ENCODE peak calls at places on chromosomes 6 and 20, in seven cellular contexts. E, P, U, Q, K, F and R are unnamed samples.

GRCh38 chr20:25540273-25540672 is 45.1 kb downstream of the NINL start:
- DNase-seq in E (no peak), P (peak; percentile 31), U (no peak), Q (peak; percentile 75), K (no peak), F (peak; percentile 62), R (no peak)

GRCh38 chr6:31332637-31333602 is 24.1 kb downstream of the HLA-B start:
- DNase-seq in E (no peak), P (no peak), U (no peak), Q (no peak), K (no peak), F (no peak), R (peak; percentile 23)

GRCh38 chr6:149150999-149151398 is 166.5 kb upstream of the TAB2 start:
- DNase-seq in E (no peak), P (no peak), U (no peak), Q (no peak), K (peak; percentile 36), F (no peak), R (no peak)

GRCh38 chr6:168093071-168093505 is 14.1 kb upstream of the FRMD1 start:
- DNase-seq in E (no peak), P (no peak), U (no peak), Q (no peak), K (no peak), F (no peak), R (no peak)

GRCh38 chr6:56222509-56222908 is 24.9 kb downstream of the COL21A1 start:
- DNase-seq in E (no peak), P (peak; percentile 84), U (no peak), Q (no peak), K (no peak), F (no peak), R (no peak)

GRCh38 chr20:48202774-48203173 is 417.5 kb upstream of the SULF2 start:
- DNase-seq in E (no peak), P (no peak), U (no peak), Q (no peak), K (no peak), F (no peak), R (no peak)

GRCh38 chr6:142008016-142008735 is 124.5 kb upstream of the GJE1 start:
- DNase-seq in E (no peak), P (no peak), U (no peak), Q (no peak), K (no peak), F (no peak), R (no peak)

GRCh38 chr20:18164356-18164755 is 26.7 kb downstream of the KAT14 start:
- DNase-seq in E (no peak), P (peak; percentile 5), U (no peak), Q (no peak), K (peak; percentile 5), F (peak; percentile 71), R (no peak)

GRCh38 chr20:7841967-7842301 is 98.3 kb downstream of the HAO1 start:
- DNase-seq in E (no peak), P (peak; percentile 82), U (peak; percentile 78), Q (no peak), K (peak; percentile 84), F (peak; percentile 92), R (no peak)

GRCh38 chr6:155693573-155694428 is 238.2 kb upstream of the NOX3 start:
- DNase-seq in E (no peak), P (no peak), U (no peak), Q (no peak), K (no peak), F (peak; percentile 89), R (no peak)

GRCh38 chr6:24899647-24900325 is 36.0 kb downstream of the RIPOR2 start:
- DNase-seq in E (no peak), P (peak; percentile 54), U (peak; percentile 15), Q (no peak), K (no peak), F (no peak), R (no peak)

GRCh38 chr6:11613858-11614257 is 76.3 kb downstream of the TMEM170B start:
- DNase-seq in E (no peak), P (peak; percentile 96), U (peak; percentile 94), Q (no peak), K (peak; percentile 91), F (peak; percentile 93), R (no peak)

GRCh38 chr6:47403801-47404200 is 73.8 kb upstream of the CD2AP start:
- DNase-seq in E (no peak), P (no peak), U (no peak), Q (no peak), K (no peak), F (peak; percentile 40), R (no peak)

GRCh38 chr20:52936368-52936986 is 35.7 kb upstream of the TSHZ2 start:
- DNase-seq in E (no peak), P (no peak), U (no peak), Q (no peak), K (no peak), F (peak; percentile 42), R (no peak)

GRCh38 chr20:44247676-44248419 is 740 bp downstream of the GDAP1L1 start:
- DNase-seq in E (no peak), P (peak; percentile 5), U (peak; percentile 3), Q (no peak), K (peak; percentile 40), F (peak; percentile 22), R (no peak)

GRCh38 chr20:34978092-34978744 is 22.6 kb downstream of the MYH7B start:
- DNase-seq in E (no peak), P (no peak), U (no peak), Q (no peak), K (no peak), F (no peak), R (no peak)

GRCh38 chr6:35583893-35584688 is 71.4 kb upstream of the TULP1 start:
- DNase-seq in E (no peak), P (peak; percentile 72), U (peak; percentile 70), Q (peak; percentile 67), K (peak; percentile 80), F (peak; percentile 71), R (peak; percentile 31)

GRCh38 chr6:7646394-7646793 is 56.4 kb downstream of the SNRNP48 start:
- DNase-seq in E (no peak), P (peak; percentile 43), U (no peak), Q (no peak), K (peak; percentile 24), F (no peak), R (no peak)

GRCh38 chr6:145891126-145891525 is 73.0 kb downstream of the SHPRH start:
- DNase-seq in E (no peak), P (peak; percentile 87), U (no peak), Q (no peak), K (peak; percentile 99), F (no peak), R (no peak)

GRCh38 chr6:3297909-3298308 is 39.2 kb downstream of the PSMG4 start:
- DNase-seq in E (no peak), P (no peak), U (no peak), Q (peak; percentile 38), K (no peak), F (no peak), R (no peak)

GRCh38 chr6:30889921-30890645 is 5.8 kb downstream of the DDR1 start:
- DNase-seq in E (peak; percentile 54), P (no peak), U (no peak), Q (no peak), K (no peak), F (no peak), R (no peak)

GRCh38 chr6:146265051-146265450 is 236.2 kb downstream of the GRM1 start:
- DNase-seq in E (no peak), P (peak; percentile 15), U (peak; percentile 19), Q (no peak), K (no peak), F (no peak), R (no peak)

GRCh38 chr20:61535536-61535935 is 283.5 kb downstream of the CDH4 start:
- DNase-seq in E (no peak), P (no peak), U (no peak), Q (no peak), K (no peak), F (no peak), R (no peak)

GRCh38 chr6:138618168-138618567 is 118.9 kb upstream of the NHSL1 start:
- DNase-seq in E (no peak), P (peak; percentile 58), U (no peak), Q (no peak), K (no peak), F (no peak), R (no peak)

GRCh38 chr6:136477548-136477947 is 72.7 kb downstream of the MAP7 start:
- DNase-seq in E (no peak), P (no peak), U (no peak), Q (no peak), K (no peak), F (no peak), R (no peak)

GRCh38 chr6:137982418-137983189 is 115.5 kb downstream of the TNFAIP3 start:
- DNase-seq in E (no peak), P (no peak), U (no peak), Q (no peak), K (peak; percentile 32), F (peak; percentile 48), R (no peak)